ENCODE peak calls at places on chromosomes 2 and 18, in ten cellular contexts. L is ovary; A is activated CD4-positive, alpha-beta T cell treated with anti-CD3 and anti-CD28 coated beads for 36 hours; V is COLO829; N is psoas muscle; J is GDM1; Y is NCI-H82; S is NCI-H2029 treated with DMSO at 0.1 percent for 48 hours; U is WTC11; B is DMS 273 treated with DMSO at 0.1 percent for 48 hours. T is an unnamed sample.

GRCh38 chr2:101355561-101356130 is 31.7 kb downstream of the CREG2 start:
- DNase-seq in Y (no peak), B (no peak), V (no peak), S (no peak), N (no peak), A (no peak), J (no peak), L (no peak), U (no peak), T (no peak)

GRCh38 chr18:50973367-50974126 is 5.7 kb downstream of the ELAC1 start:
- DNase-seq in L (no peak), A (peak), B (no peak), N (no peak), J (no peak), U (no peak), V (no peak), Y (no peak), S (no peak), T (no peak)

GRCh38 chr2:202215179-202215578 is 23.2 kb downstream of the SUMO1 start:
- DNase-seq in L (no peak), B (no peak), V (no peak), S (no peak), A (no peak), N (no peak), U (no peak), J (no peak), Y (no peak), T (no peak)

GRCh38 chr2:166361351-166362153 is 14.2 kb downstream of the SCN9A start:
- DNase-seq in L (no peak), Y (peak), S (no peak), B (no peak), J (peak), N (no peak), V (peak), U (no peak), A (no peak), T (peak)

GRCh38 chr2:142863485-142863921 is 14.0 kb upstream of the KYNU start:
- DNase-seq in N (no peak), S (no peak), J (no peak), Y (no peak), B (no peak), L (no peak), A (no peak), U (no peak), V (no peak), T (no peak)

GRCh38 chr2:1422131-1422530 is 8.9 kb downstream of the TPO start:
- DNase-seq in Y (no peak), S (no peak), A (no peak), V (no peak), J (no peak), U (no peak), N (no peak), L (no peak), B (no peak), T (no peak)

GRCh38 chr2:55232863-55233657 is 572 bp downstream of the RPS27A start:
- DNase-seq in B (no peak), L (peak), U (no peak), S (peak), J (no peak), Y (peak), N (peak), V (no peak), A (peak), T (peak)

GRCh38 chr2:160891353-160891740 is 268.9 kb upstream of the TANK start:
- DNase-seq in L (no peak), U (no peak), B (no peak), A (no peak), J (no peak), N (no peak), V (no peak), Y (peak), S (no peak), T (peak)

GRCh38 chr2:237882510-237883481 is 23.4 kb downstream of the RAMP1 start:
- DNase-seq in L (no peak), B (no peak), A (no peak), J (no peak), S (no peak), Y (peak), V (no peak), U (no peak), N (peak), T (no peak)

T was measured in WERI-Rb-1.